ENCODE peak calls at places on chromosomes 12 and 14, in five cellular contexts. E is A673, U is ovary, D is transverse colon, P is Peyer's patch. G is an unnamed sample. For H3K4me1, the result is how much of the 10 kb centered on the place peaks cover.

GRCh38 chr12:1630081-1630826 is 1.2 kb downstream of the WNT5B start:
- DNase-seq in E (peak), U (peak), D (peak), P (peak), G (peak)

GRCh38 chr12:3041558-3042164 is 35.5 kb upstream of the TSPAN9 start:
- DNase-seq in P (peak), E (peak), D (peak), U (peak), G (peak)

GRCh38 chr14:104537613-104537988 is 42.0 kb upstream of the C14orf180 start:
- DNase-seq in D (no peak), U (no peak), P (no peak), E (no peak), G (no peak)

GRCh38 chr12:89453121-89453520 is 71.5 kb downstream of the GALNT4 start:
- DNase-seq in U (no peak), D (no peak), P (no peak), E (peak), G (no peak)

GRCh38 chr14:105863296-105864108 is 337.1 kb downstream of the TMEM121 start:
- DNase-seq in D (peak), U (peak), E (no peak), P (peak), G (no peak)

GRCh38 chr14:54364555-54365415 is 32.0 kb upstream of the CDKN3 start:
- DNase-seq in U (no peak), E (peak), P (no peak), D (no peak), G (no peak)

GRCh38 chr14:88879016-88879415 is 54.6 kb downstream of the TTC8 start:
- DNase-seq in D (no peak), P (no peak), E (no peak), U (no peak), G (no peak)

GRCh38 chr12:12582895-12583303 is 20.2 kb upstream of the DUSP16 start:
- DNase-seq in D (no peak), P (no peak), E (no peak), U (no peak), G (no peak)

GRCh38 chr14:61152851-61153364 is 128.2 kb downstream of the TMEM30B start:
- DNase-seq in P (no peak), D (no peak), U (no peak), E (no peak), G (no peak)

GRCh38 chr14:79318371-79318770 is 892.9 kb downstream of the DIO2 start:
- DNase-seq in P (no peak), D (no peak), E (no peak), U (no peak), G (no peak)

GRCh38 chr12:111582133-111582747 is 16.9 kb downstream of the ATXN2 start:
- DNase-seq in U (no peak), E (no peak), D (no peak), P (no peak), G (no peak)

GRCh38 chr12:26126340-26127284 is 1.8 kb upstream of the BHLHE41 start:
- DNase-seq in P (peak), E (peak), U (peak), D (peak), G (peak)

GRCh38 chr12:125001636-125002035 is 8.2 kb downstream of the BRI3BP start:
- DNase-seq in E (no peak), P (no peak), D (no peak), U (no peak), G (no peak)

GRCh38 chr12:22334696-22335290 is at the start of gene ST8SIA1:
- DNase-seq in U (peak), P (peak), D (peak), E (peak), G (no peak)

GRCh38 chr12:73517859-73518258 is 1019.8 kb upstream of the ATXN7L3B start:
- DNase-seq in D (no peak), U (no peak), E (no peak), P (no peak), G (no peak)
- H3K4me1 ChIP-seq in D (under half), U (under half), E (under half), P (under half), G (under half)

GRCh38 chr12:63918788-63919300 is 74.3 kb downstream of the SRGAP1 start:
- DNase-seq in P (no peak), E (peak), U (no peak), D (no peak), G (no peak)

GRCh38 chr12:63915105-63915830 is 70.8 kb downstream of the SRGAP1 start:
- DNase-seq in D (no peak), P (no peak), E (peak), U (no peak), G (no peak)

GRCh38 chr12:63916561-63917476 is 72.3 kb downstream of the SRGAP1 start:
- DNase-seq in E (no peak), D (no peak), P (no peak), U (no peak), G (no peak)

GRCh38 chr12:63917864-63918742 is 73.6 kb downstream of the SRGAP1 start:
- DNase-seq in E (peak), P (no peak), U (peak), D (no peak), G (no peak)

GRCh38 chr12:63917477-63917862 is 73.0 kb downstream of the SRGAP1 start:
- DNase-seq in U (no peak), E (no peak), P (no peak), D (no peak), G (no peak)
- H3K4me1 ChIP-seq in U (under half), E (half or more), P (under half), D (under half), G (under half)

DNA sequence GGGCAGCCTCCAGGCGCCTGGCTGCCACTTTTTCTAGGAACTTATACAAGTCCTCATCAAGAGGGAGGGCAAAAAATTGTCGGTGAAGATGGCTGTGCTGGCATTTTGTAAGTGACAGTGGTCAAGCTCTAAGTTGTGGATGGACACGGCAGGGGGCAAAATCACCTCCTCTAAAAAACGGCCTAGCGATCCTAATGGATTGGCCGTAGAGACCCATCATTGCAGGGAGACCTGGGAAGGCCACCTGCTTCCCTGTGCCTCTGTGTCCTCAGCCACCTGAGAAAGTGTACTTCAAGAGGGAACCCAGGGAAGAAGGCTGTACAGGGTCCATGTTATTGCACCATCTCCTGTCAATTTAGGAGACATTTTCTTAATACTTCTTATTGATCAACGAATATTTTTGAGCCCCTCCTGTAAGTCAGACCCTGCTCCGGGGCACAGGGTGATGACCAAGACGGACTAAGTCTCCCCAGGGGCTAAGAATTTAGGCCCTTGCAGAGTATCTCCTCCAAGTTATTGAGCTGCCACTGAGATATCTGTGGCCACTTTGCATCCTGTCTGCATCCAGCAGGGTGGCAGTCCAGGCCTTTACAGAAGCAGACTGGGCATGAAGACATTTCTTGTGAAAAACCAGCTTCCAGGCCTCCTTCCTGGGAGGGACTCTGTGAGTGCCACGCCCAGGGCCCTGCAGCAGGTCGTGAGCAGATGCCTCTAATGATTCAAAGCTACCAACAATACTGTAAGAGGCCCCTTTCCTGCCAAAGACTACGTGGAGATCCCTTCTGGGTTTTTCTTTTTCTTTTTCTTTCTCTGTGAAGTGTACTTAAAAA is 40.5 kb downstream of the PSMA6 start:
- DNase-seq in U (no peak), P (peak), E (no peak), D (peak), G (peak)
- H3K4me1 ChIP-seq in U (under half), P (under half), E (under half), D (under half), G (under half)

GRCh38 chr14:96511667-96512066 is 9.5 kb downstream of the PAPOLA start:
- DNase-seq in D (no peak), U (no peak), P (no peak), E (no peak), G (no peak)
- H3K4me1 ChIP-seq in D (under half), U (under half), P (under half), E (under half), G (under half)

GRCh38 chr14:98173291-98173690 is 1098.7 kb downstream of the BCL11B start:
- DNase-seq in E (no peak), D (peak), U (no peak), P (peak), G (peak)

GRCh38 chr14:98175436-98175835 is 1096.6 kb downstream of the BCL11B start:
- DNase-seq in E (no peak), U (no peak), P (no peak), D (no peak), G (peak)

GRCh38 chr14:98175881-98176280 is 1096.1 kb downstream of the BCL11B start:
- DNase-seq in D (no peak), P (no peak), E (no peak), U (no peak), G (peak)

GRCh38 chr14:98172243-98172778 is 1099.7 kb downstream of the BCL11B start:
- DNase-seq in U (no peak), E (no peak), D (no peak), P (no peak), G (peak)

GRCh38 chr14:98174031-98174430 is 1098.0 kb downstream of the BCL11B start:
- DNase-seq in P (no peak), D (no peak), U (no peak), E (no peak), G (no peak)
- H3K4me1 ChIP-seq in P (under half), D (under half), U (under half), E (under half), G (half or more)

GRCh38 chr12:171743-172705 is 41.9 kb downstream of the SLC6A12 start:
- DNase-seq in D (peak), E (no peak), P (peak), U (no peak), G (no peak)
- H3K4me1 ChIP-seq in D (under half), E (under half), P (under half), U (under half), G (under half)